ENCODE peak calls at places on chromosomes 7 and 10, in eight cellular contexts. Q is T-cell; R is activated CD8-positive, alpha-beta memory T cell treated with anti-CD3 and anti-CD28 coated beads, Interleukin-2, amount 10 ng/mL, durations not matched to agents 7 days and 5 days; D is HCT116; B is esophagus mucosa; C is central memory CD8-positive, alpha-beta T cell; Z is activated T-cell treated with anti-CD3 and anti-CD28 coated beads, Interleukin-2, amount 50 U/mL, for 4 hours; T is left ventricle myocardium superior. N is an unnamed sample.
A peak's percentile ranks its signal among the peaks of the same experiment; 100 is the strongest.

GRCh38 chr7:20330797-20331230 is at the start of gene ITGB8:
- ATAC-seq in Q (peak; percentile 23), R (peak; percentile 48), D (peak; percentile 50), B (peak; percentile 77), C (peak; percentile 27), Z (peak; percentile 49), T (peak; percentile 58), N (peak; percentile 17)

GRCh38 chr7:156096806-156097538 is 284.7 kb upstream of the SHH start:
- ATAC-seq in Q (peak; percentile 59), R (no peak), D (no peak), B (no peak), C (no peak), Z (peak; percentile 34), T (no peak), N (no peak)

GRCh38 chr7:7653568-7654187 is 13.1 kb downstream of the UMAD1 start:
- ATAC-seq in Q (no peak), R (no peak), D (peak; percentile 71), B (no peak), C (no peak), Z (peak; percentile 14), T (no peak), N (peak; percentile 19)

GRCh38 chr7:150378115-150378852 is 846 bp upstream of the ZNF775 start:
- ATAC-seq in Q (no peak), R (no peak), D (peak; percentile 11), B (peak; percentile 18), C (peak; percentile 7), Z (no peak), T (peak; percentile 16), N (no peak)

GRCh38 chr7:144407266-144407931 is 3.9 kb upstream of the NOBOX start:
- ATAC-seq in Q (no peak), R (no peak), D (no peak), B (peak; percentile 90), C (no peak), Z (no peak), T (no peak), N (no peak)

GRCh38 chr10:71998119-71998839 is 34.1 kb downstream of the CHST3 start:
- ATAC-seq in Q (no peak), R (no peak), D (peak; percentile 55), B (peak; percentile 60), C (no peak), Z (no peak), T (peak; percentile 65), N (no peak)

GRCh38 chr7:102042016-102042656 is 224.7 kb downstream of the CUX1 start:
- ATAC-seq in Q (no peak), R (no peak), D (peak; percentile 83), B (no peak), C (no peak), Z (no peak), T (no peak), N (no peak)

GRCh38 chr7:944744-945143 is 9.7 kb downstream of the ADAP1 start:
- ATAC-seq in Q (no peak), R (no peak), D (no peak), B (no peak), C (no peak), Z (no peak), T (no peak), N (no peak)

GRCh38 chr7:44113764-44114354 is 9.5 kb downstream of the POLD2 start:
- ATAC-seq in Q (no peak), R (no peak), D (peak; percentile 9), B (no peak), C (no peak), Z (no peak), T (no peak), N (no peak)

GRCh38 chr10:114492351-114493037 is 88.2 kb upstream of the AFAP1L2 start:
- ATAC-seq in Q (peak; percentile 68), R (peak; percentile 72), D (no peak), B (peak; percentile 19), C (no peak), Z (peak; percentile 69), T (peak; percentile 5), N (peak; percentile 71)

GRCh38 chr7:121026577-121027111 is 38.1 kb downstream of the CPED1 start:
- ATAC-seq in Q (no peak), R (no peak), D (no peak), B (no peak), C (no peak), Z (no peak), T (no peak), N (no peak)

GRCh38 chr7:159141660-159142059 is 3.0 kb downstream of the VIPR2 start:
- ATAC-seq in Q (no peak), R (no peak), D (no peak), B (no peak), C (no peak), Z (no peak), T (peak; percentile 71), N (no peak)

GRCh38 chr7:2666130-2666529 is 21.9 kb upstream of the AMZ1 start:
- ATAC-seq in Q (no peak), R (no peak), D (no peak), B (no peak), C (no peak), Z (no peak), T (no peak), N (no peak)

GRCh38 chr7:127782550-127783266 is 130.7 kb downstream of the SND1 start:
- ATAC-seq in Q (no peak), R (no peak), D (no peak), B (no peak), C (peak; percentile 19), Z (no peak), T (peak; percentile 41), N (no peak)

GRCh38 chr10:49200859-49201258 is 12.7 kb upstream of the TMEM273 start:
- ATAC-seq in Q (no peak), R (no peak), D (no peak), B (no peak), C (no peak), Z (no peak), T (no peak), N (no peak)

GRCh38 chr7:25436413-25436812 is 208.1 kb upstream of the NPVF start:
- ATAC-seq in Q (no peak), R (no peak), D (no peak), B (no peak), C (no peak), Z (no peak), T (no peak), N (no peak)

GRCh38 chr7:132526111-132526741 is 50.0 kb downstream of the PLXNA4 start:
- ATAC-seq in Q (no peak), R (peak; percentile 30), D (no peak), B (no peak), C (no peak), Z (no peak), T (no peak), N (peak; percentile 81)

GRCh38 chr10:6130851-6131470 is 42.1 kb downstream of the RBM17 start:
- ATAC-seq in Q (no peak), R (no peak), D (no peak), B (no peak), C (no peak), Z (no peak), T (no peak), N (no peak)

GRCh38 chr10:130715686-130716670 is 579.8 kb downstream of the GLRX3 start:
- ATAC-seq in Q (no peak), R (no peak), D (no peak), B (no peak), C (no peak), Z (no peak), T (no peak), N (no peak)

GRCh38 chr10:102731222-102731800 is 12.4 kb upstream of the WBP1L start:
- ATAC-seq in Q (no peak), R (no peak), D (no peak), B (no peak), C (no peak), Z (no peak), T (no peak), N (no peak)

GRCh38 chr7:115679423-115679822 is 351.1 kb downstream of the TFEC start:
- ATAC-seq in Q (no peak), R (no peak), D (no peak), B (no peak), C (no peak), Z (no peak), T (no peak), N (no peak)

GRCh38 chr7:27160147-27160545 is 3.7 kb upstream of the HOXA7 start:
- ATAC-seq in Q (peak; percentile 43), R (peak; percentile 20), D (no peak), B (no peak), C (no peak), Z (peak; percentile 25), T (no peak), N (no peak)

GRCh38 chr10:60358282-60358681 is 31.4 kb downstream of the ANK3 start:
- ATAC-seq in Q (no peak), R (no peak), D (no peak), B (no peak), C (no peak), Z (peak; percentile 46), T (no peak), N (peak; percentile 94)

GRCh38 chr10:8302565-8302964 is 248.1 kb downstream of the GATA3 start:
- ATAC-seq in Q (no peak), R (no peak), D (no peak), B (no peak), C (no peak), Z (no peak), T (no peak), N (no peak)

GRCh38 chr10:100562806-100563293 is 27.1 kb downstream of the HIF1AN start:
- ATAC-seq in Q (peak; percentile 13), R (no peak), D (peak; percentile 39), B (peak; percentile 39), C (no peak), Z (peak; percentile 7), T (peak; percentile 35), N (peak; percentile 20)

GRCh38 chr7:64174328-64174727 is 32.7 kb upstream of the ZNF735 start:
- ATAC-seq in Q (no peak), R (no peak), D (no peak), B (no peak), C (no peak), Z (no peak), T (no peak), N (no peak)

GRCh38 chr7:10779465-10780399 is 193.9 kb upstream of the PHF14 start:
- ATAC-seq in Q (no peak), R (no peak), D (no peak), B (no peak), C (no peak), Z (no peak), T (no peak), N (no peak)

GRCh38 chr7:92735707-92736106 is 100.7 kb downstream of the CDK6 start:
- ATAC-seq in Q (no peak), R (no peak), D (no peak), B (no peak), C (no peak), Z (no peak), T (no peak), N (no peak)

GRCh38 chr7:88546808-88547207 is 212.7 kb upstream of the ZNF804B start:
- ATAC-seq in Q (no peak), R (no peak), D (peak; percentile 95), B (no peak), C (no peak), Z (no peak), T (no peak), N (no peak)

GRCh38 chr10:110269641-110270318 is 34.9 kb downstream of the SMNDC1 start:
- ATAC-seq in Q (no peak), R (peak; percentile 73), D (no peak), B (no peak), C (peak; percentile 49), Z (peak; percentile 81), T (peak; percentile 87), N (peak; percentile 83)

GRCh38 chr10:133226251-133226808 is 3.7 kb upstream of the UTF1 start:
- ATAC-seq in Q (peak; percentile 27), R (peak; percentile 55), D (no peak), B (peak; percentile 75), C (no peak), Z (peak; percentile 35), T (no peak), N (peak; percentile 67)

GRCh38 chr10:32795598-32796183 is 162.3 kb downstream of the ITGB1 start:
- ATAC-seq in Q (no peak), R (no peak), D (peak; percentile 61), B (no peak), C (peak; percentile 28), Z (no peak), T (peak; percentile 23), N (no peak)

GRCh38 chr10:133158437-133158755 is 1.6 kb upstream of the KNDC1 start:
- ATAC-seq in Q (no peak), R (no peak), D (no peak), B (no peak), C (no peak), Z (no peak), T (no peak), N (no peak)

GRCh38 chr10:87842220-87842641 is 21.1 kb downstream of the KLLN start:
- ATAC-seq in Q (no peak), R (no peak), D (peak; percentile 82), B (peak; percentile 97), C (no peak), Z (no peak), T (no peak), N (peak; percentile 89)

N was measured in activated T-helper 17 cell treated with anti-CD3 and anti-CD28 coated beads, Interleukin-2, amount 50 U/mL, for 72 hours.